ENCODE peak calls at places on chromosomes 4 and X, in eight cellular contexts. W, R, Y, E, O, N, Z and P are unnamed samples.

GRCh38 chr4:186514271-186514950 is 41.0 kb downstream of the MTNR1A start:
- DNase-seq in Z (no peak), W (no peak), R (no peak), E (no peak), Y (no peak), N (no peak), O (no peak), P (no peak)

GRCh38 chr4:167232805-167233522 is 1.3 kb downstream of the SPOCK3 start:
- DNase-seq in R (no peak), Y (no peak), Z (no peak), N (no peak), O (no peak), W (no peak), E (no peak), P (no peak)

GRCh38 chr4:109657854-109658253 is 45.4 kb downstream of the CASP6 start:
- DNase-seq in Y (no peak), R (no peak), O (no peak), W (no peak), N (no peak), E (no peak), Z (no peak), P (no peak)

GRCh38 chr4:101277661-101278060 is 69.7 kb downstream of the PPP3CA start:
- DNase-seq in R (peak; percentile 73), N (no peak), E (no peak), O (no peak), Y (peak; percentile 83), W (no peak), Z (no peak), P (no peak)

GRCh38 chr4:101961144-101961543 is 170.6 kb downstream of the BANK1 start:
- DNase-seq in W (no peak), Y (peak; percentile 54), E (no peak), R (no peak), Z (no peak), O (no peak), N (no peak), P (no peak)

GRCh38 chr4:158783775-158784174 is 14.9 kb downstream of the FNIP2 start:
- DNase-seq in E (no peak), R (peak; percentile 62), W (no peak), Y (peak; percentile 64), O (no peak), Z (no peak), N (no peak), P (no peak)

GRCh38 chr4:107896158-107896645 is 35.1 kb upstream of the CYP2U1 start:
- DNase-seq in Z (no peak), W (no peak), O (peak; percentile 11), Y (peak; percentile 100), N (no peak), E (no peak), R (peak; percentile 94), P (no peak)

GRCh38 chr4:189547537-189547936 is 393.1 kb upstream of the FRG1 start:
- DNase-seq in R (no peak), W (no peak), Z (no peak), N (no peak), Y (no peak), E (no peak), O (no peak), P (no peak)

GRCh38 chr4:172666711-172667368 is 501.8 kb upstream of the GALNT7 start:
- DNase-seq in Z (no peak), R (peak; percentile 10), W (no peak), O (no peak), N (no peak), E (no peak), Y (no peak), P (no peak)

GRCh38 chrX:9622128-9622527 is 143.5 kb downstream of the GPR143 start:
- DNase-seq in R (no peak), O (no peak), Z (no peak), W (no peak), E (no peak), Y (no peak), N (no peak), P (no peak)

GRCh38 chrX:9614016-9614415 is 149.2 kb downstream of the TBL1X start:
- DNase-seq in W (no peak), E (no peak), Y (peak; percentile 89), R (peak; percentile 50), O (no peak), Z (no peak), N (no peak), P (no peak)

DNA sequence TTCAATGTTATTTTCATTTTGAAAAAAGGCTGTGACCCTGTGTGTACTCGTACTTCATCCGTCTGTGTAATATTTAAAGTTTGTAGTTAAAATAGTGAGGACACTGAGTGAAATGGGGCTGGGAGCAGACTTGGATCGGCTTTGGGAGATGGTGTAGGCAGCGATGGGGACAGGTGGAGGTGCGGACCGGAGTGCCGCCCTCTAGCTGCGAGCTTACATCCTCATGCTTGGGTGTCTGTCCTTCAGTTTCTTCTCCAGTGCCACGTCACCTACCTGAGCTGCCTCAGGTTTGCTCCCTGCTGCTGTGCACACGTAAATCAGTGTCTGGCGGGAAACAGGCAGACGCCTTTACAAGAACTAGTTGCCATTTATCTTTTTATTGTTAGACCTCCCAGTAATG is 146.1 kb downstream of the GPR143 start:
- DNase-seq in Z (no peak), W (no peak), R (no peak), O (no peak), E (no peak), N (no peak), Y (no peak), P (no peak)
- TF ChIP-seq CTCF in Z (no peak), W (no peak), R (no peak), O (no peak), E (no peak), N (no peak), Y (no peak), P (no peak)

GRCh38 chr4:8820178-8821102 is 51.2 kb downstream of the HMX1 start:
- DNase-seq in O (no peak), R (no peak), Y (no peak), E (no peak), W (no peak), N (peak; percentile 42), Z (no peak), P (no peak)

GRCh38 chr4:8819019-8819418 is 52.6 kb downstream of the HMX1 start:
- DNase-seq in Z (no peak), N (no peak), R (no peak), E (no peak), O (no peak), Y (no peak), W (no peak), P (no peak)

GRCh38 chr4:8821151-8821950 is 50.3 kb downstream of the HMX1 start:
- DNase-seq in E (no peak), Y (no peak), Z (no peak), O (no peak), N (peak; percentile 31), W (no peak), R (no peak), P (no peak)

GRCh38 chr4:8818063-8818881 is 53.4 kb downstream of the HMX1 start:
- DNase-seq in Y (no peak), E (no peak), Z (no peak), W (no peak), O (no peak), N (peak; percentile 44), R (no peak), P (no peak)

GRCh38 chr4:8819421-8820177 is 52.0 kb downstream of the HMX1 start:
- DNase-seq in E (no peak), Z (no peak), W (no peak), Y (no peak), R (no peak), O (no peak), N (peak; percentile 59), P (no peak)
- TF ChIP-seq CTCF in E (no peak), Z (no peak), W (no peak), Y (no peak), R (no peak), O (no peak), N (no peak), P (no peak)

DNA sequence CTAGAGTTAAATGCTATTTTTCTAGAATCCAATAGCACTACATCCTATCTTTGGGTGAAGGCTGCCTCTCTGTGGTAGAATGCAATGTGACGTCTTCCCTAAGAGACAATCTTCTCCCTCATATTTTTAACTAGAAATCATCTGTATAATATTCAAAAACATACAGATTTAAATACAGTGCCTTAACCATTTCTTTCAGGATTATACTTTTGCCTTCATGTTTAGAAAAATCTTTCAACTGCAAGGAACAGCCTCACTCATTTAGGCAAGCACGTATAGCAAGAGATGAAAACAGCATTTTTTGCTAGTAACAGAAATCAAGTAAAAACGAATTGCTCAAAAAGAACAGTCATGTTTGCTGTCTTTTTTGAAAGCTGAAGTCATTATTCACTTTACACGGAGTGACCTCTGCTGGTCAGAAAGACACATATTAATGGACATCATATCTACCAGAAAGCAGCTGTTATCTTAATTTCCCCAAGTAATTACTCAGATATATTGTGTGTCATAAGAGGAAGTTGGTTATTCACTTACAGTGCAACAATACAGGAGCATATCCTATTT is 422.3 kb downstream of the STPG2 start:
- DNase-seq in W (no peak), O (no peak), Y (peak; percentile 23), Z (no peak), R (peak; percentile 70), E (no peak), N (no peak), P (no peak)
- TF ChIP-seq CTCF in W (no peak), O (peak; percentile 41), Y (peak; percentile 5), Z (peak; percentile 23), R (peak; percentile 41), E (peak; percentile 24), N (no peak), P (no peak)

GRCh38 chrX:104486691-104487090 is 79.3 kb upstream of the IL1RAPL2 start:
- DNase-seq in E (no peak), N (no peak), R (no peak), O (no peak), Y (no peak), W (no peak), Z (no peak), P (no peak)

GRCh38 chrX:104482757-104483156 is 83.2 kb upstream of the IL1RAPL2 start:
- DNase-seq in W (no peak), Z (no peak), N (no peak), O (no peak), R (peak; percentile 0), E (peak; percentile 1), Y (no peak), P (no peak)
- TF ChIP-seq CTCF in W (no peak), Z (no peak), N (no peak), O (no peak), R (no peak), E (peak; percentile 65), Y (no peak), P (no peak)